ENCODE peak calls at places on chromosomes 3 and 15, in five cellular contexts. E is A549, K is K562, O is HepG2, B is endothelial cell of umbilical vein. J is an unnamed sample.

GRCh38 chr3:152564454-152564853 is 270.5 kb upstream of the P2RY1 start:
- DNase-seq in E (no peak), K (no peak), O (no peak), B (no peak), J (no peak)

GRCh38 chr15:96067677-96068076 is 262.8 kb upstream of the NR2F2 start:
- DNase-seq in E (no peak), K (no peak), O (no peak), B (no peak), J (no peak)

GRCh38 chr15:78685157-78685830 is 44.3 kb upstream of the CHRNB4 start:
- DNase-seq in E (no peak), K (no peak), O (no peak), B (no peak), J (no peak)

GRCh38 chr3:48776854-48777253 is 59.8 kb upstream of the IP6K2 start:
- DNase-seq in E (no peak), K (peak; percentile 17), O (no peak), B (no peak), J (no peak)

GRCh38 chr3:97698691-97699090 is 65.9 kb upstream of the ARL6 start:
- DNase-seq in E (no peak), K (no peak), O (no peak), B (no peak), J (no peak)

GRCh38 chr3:72754582-72754981 is 93.7 kb downstream of the SHQ1 start:
- DNase-seq in E (no peak), K (no peak), O (no peak), B (no peak), J (no peak)

GRCh38 chr3:16982439-16982838 is 97.7 kb downstream of the PLCL2 start:
- DNase-seq in E (no peak), K (no peak), O (no peak), B (no peak), J (no peak)

GRCh38 chr15:94070341-94071275 is 160.8 kb upstream of the MCTP2 start:
- DNase-seq in E (peak; percentile 15), K (no peak), O (no peak), B (no peak), J (peak; percentile 79)

GRCh38 chr3:85560088-85560790 is 601.5 kb downstream of the CADM2 start:
- DNase-seq in E (no peak), K (no peak), O (peak; percentile 26), B (peak; percentile 70), J (no peak)

GRCh38 chr15:68414591-68414990 is 17.4 kb downstream of the ITGA11 start:
- DNase-seq in E (no peak), K (no peak), O (no peak), B (no peak), J (no peak)

GRCh38 chr3:16103472-16103871 is 71.0 kb upstream of the GALNT15 start:
- DNase-seq in E (no peak), K (no peak), O (peak; percentile 1), B (no peak), J (no peak)

GRCh38 chr15:90836296-90836871 is 32.0 kb upstream of the FURIN start:
- DNase-seq in E (peak; percentile 72), K (peak; percentile 64), O (peak; percentile 53), B (peak; percentile 24), J (peak; percentile 57)

GRCh38 chr3:113747719-113748046 is 848 bp downstream of the ATP6V1A start:
- DNase-seq in E (no peak), K (peak; percentile 9), O (peak; percentile 9), B (no peak), J (peak; percentile 56)

GRCh38 chr15:65077981-65078352 is 1.4 kb downstream of the KBTBD13 start:
- DNase-seq in E (peak; percentile 91), K (no peak), O (no peak), B (peak; percentile 58), J (peak; percentile 42)

GRCh38 chr3:178439504-178439903 is 96.7 kb upstream of the KCNMB2 start:
- DNase-seq in E (peak; percentile 11), K (peak; percentile 20), O (no peak), B (peak; percentile 16), J (no peak)

GRCh38 chr3:120908030-120908802 is at the start of gene STXBP5L:
- DNase-seq in E (peak; percentile 13), K (peak; percentile 78), O (peak; percentile 51), B (peak; percentile 83), J (peak; percentile 14)

GRCh38 chr15:64001148-64001547 is 45.1 kb downstream of the DAPK2 start:
- DNase-seq in E (no peak), K (no peak), O (no peak), B (no peak), J (peak; percentile 79)

GRCh38 chr3:38067508-38068233 is 28.7 kb downstream of the DLEC1 start:
- DNase-seq in E (no peak), K (no peak), O (no peak), B (no peak), J (peak; percentile 17)

GRCh38 chr3:48661501-48662139 is 1.1 kb downstream of the CELSR3 start:
- DNase-seq in E (peak; percentile 35), K (peak; percentile 88), O (peak; percentile 52), B (peak; percentile 43), J (peak; percentile 77)

GRCh38 chr3:27201435-27201966 is 167.7 kb downstream of the NEK10 start:
- DNase-seq in E (no peak), K (no peak), O (no peak), B (no peak), J (no peak)

GRCh38 chr3:62184559-62184958 is 188.8 kb downstream of the FEZF2 start:
- DNase-seq in E (no peak), K (no peak), O (peak; percentile 61), B (no peak), J (peak; percentile 71)

GRCh38 chr15:27855137-27855536 is 244.0 kb downstream of the OCA2 start:
- DNase-seq in E (no peak), K (no peak), O (no peak), B (no peak), J (no peak)

GRCh38 chr3:76651784-76652183 is 388.1 kb upstream of the ROBO2 start:
- DNase-seq in E (no peak), K (no peak), O (no peak), B (no peak), J (peak; percentile 3)

GRCh38 chr3:350978-351377 is 154.4 kb downstream of the CHL1 start:
- DNase-seq in E (no peak), K (no peak), O (no peak), B (no peak), J (no peak)

GRCh38 chr3:160417311-160417710 is 17.9 kb downstream of the SMC4 start:
- DNase-seq in E (no peak), K (no peak), O (no peak), B (no peak), J (no peak)

GRCh38 chr15:63672369-63672768 is 75.2 kb downstream of the FBXL22 start:
- DNase-seq in E (no peak), K (no peak), O (no peak), B (no peak), J (no peak)

DNA sequence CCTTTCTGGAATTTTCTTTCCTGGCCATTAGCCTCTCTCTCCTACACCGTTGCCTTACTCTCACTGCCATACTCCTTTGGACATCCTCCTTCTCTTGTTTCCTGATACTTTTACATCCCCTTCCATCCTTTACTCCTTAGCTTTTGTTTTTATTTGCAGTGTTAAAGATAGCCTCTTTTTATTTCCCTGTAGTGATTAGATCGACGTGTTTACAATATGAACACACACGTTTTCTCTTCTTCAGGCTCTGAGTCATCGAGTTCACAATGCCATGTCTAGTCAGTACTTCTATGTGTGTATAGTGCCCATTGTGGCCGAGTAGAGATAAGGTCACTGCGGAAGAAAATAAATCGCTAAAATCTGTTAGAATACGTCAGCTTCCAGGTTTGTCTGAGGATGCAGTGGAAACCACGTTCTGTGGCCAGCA is 208.5 kb downstream of the LPP start:
- DNase-seq in E (peak; percentile 50), K (no peak), O (peak; percentile 73), B (peak; percentile 84), J (no peak)
- TF ChIP-seq CTCF in E (peak; percentile 13), K (no peak), O (no peak), B (no peak), J (no peak)

DNA sequence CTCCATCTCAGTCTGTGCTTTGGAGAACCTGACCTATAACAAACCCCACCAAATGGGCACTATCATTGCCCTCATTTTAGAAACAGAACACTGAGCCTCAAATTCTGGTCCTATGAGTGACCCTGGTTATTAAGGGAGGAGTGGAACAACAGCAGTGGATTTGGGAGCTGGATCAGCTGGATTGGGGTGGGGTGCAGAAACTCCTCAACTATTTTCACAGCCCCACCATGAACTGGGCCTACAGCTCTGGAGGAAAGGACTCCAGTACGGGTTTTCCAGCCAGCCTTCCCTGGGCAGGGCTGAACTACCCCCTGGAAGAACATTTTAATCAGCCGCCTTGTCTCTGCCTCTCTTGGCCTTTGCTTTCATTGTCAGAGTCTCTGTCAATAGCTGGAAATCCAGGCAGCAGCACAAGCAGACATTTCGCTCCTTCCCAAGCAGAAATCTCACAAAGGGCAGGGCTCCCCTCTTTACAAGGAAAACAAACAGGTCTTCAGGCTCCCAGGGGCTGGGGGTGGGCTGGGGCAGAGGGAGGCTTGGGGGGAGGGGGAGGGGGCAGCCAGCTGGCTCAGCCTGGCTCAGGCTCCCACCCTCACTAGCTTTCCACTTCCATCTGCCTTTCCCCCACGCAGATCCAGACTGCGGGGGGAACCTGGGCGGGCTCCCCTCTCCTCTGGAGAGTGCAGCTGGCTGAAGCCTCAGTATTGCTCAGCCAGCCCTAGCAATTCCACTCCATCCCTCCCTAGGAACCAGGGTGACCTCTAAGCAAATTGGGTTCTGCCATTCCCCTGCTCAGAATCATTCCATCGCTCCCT is 13.7 kb upstream of the TLE3 start:
- DNase-seq in E (peak; percentile 75), K (peak; percentile 84), O (no peak), B (peak; percentile 91), J (peak; percentile 68)
- TF ChIP-seq MYC in E (no peak), K (no peak), O (no peak), B (no peak), J (no peak)

GRCh38 chr15:74821790-74822158 is 4.7 kb upstream of the CPLX3 start:
- DNase-seq in E (no peak), K (no peak), O (no peak), B (no peak), J (no peak)
- H3K4me3 ChIP-seq in E (no peak overlapping the region), K (no peak overlapping the region), O (no peak overlapping the region), B (no peak overlapping the region), J (no peak overlapping the region)

GRCh38 chr3:141421186-141421585 is 52.9 kb downstream of the ZBTB38 start:
- DNase-seq in E (no peak), K (no peak), O (no peak), B (no peak), J (no peak)

GRCh38 chr3:141419946-141420345 is 51.6 kb downstream of the ZBTB38 start:
- DNase-seq in E (no peak), K (no peak), O (no peak), B (no peak), J (no peak)

GRCh38 chr3:141418751-141419150 is 50.4 kb downstream of the ZBTB38 start:
- DNase-seq in E (no peak), K (no peak), O (no peak), B (no peak), J (no peak)

GRCh38 chr3:141422961-141423582 is 54.8 kb downstream of the ZBTB38 start:
- DNase-seq in E (no peak), K (no peak), O (no peak), B (no peak), J (no peak)

DNA sequence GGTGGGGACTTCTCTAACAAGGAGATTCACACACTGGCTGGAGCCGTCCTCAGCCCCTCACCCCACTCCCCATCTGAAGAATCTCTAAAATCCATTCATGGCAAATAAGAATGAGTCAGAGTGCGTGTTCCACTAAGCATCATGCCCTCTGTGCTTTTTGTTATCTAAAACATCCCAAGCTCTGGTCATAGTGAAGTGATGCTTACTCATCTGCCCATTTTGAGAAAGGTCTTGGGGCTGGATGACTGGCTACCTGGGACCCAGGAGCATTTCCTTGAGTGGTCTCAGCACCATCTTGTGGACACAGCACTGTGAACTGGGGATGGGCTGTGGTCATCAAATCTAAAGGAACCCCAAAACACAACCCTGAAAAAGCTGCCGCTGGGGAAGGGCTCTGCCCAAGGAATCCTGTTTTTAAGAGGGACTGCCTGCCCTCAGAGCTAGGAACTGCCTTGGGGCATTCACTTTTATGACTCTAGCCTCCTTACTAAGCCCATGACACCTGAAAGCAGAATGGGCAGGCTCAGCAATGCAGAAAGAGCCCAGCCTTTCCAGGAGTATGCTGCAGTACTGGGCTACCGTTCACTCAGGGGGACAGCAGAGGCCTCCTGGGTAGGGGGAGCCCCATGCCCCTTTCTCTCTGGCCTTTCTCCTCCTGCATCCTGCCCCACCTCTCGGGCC is 53.5 kb downstream of the ZBTB38 start:
- DNase-seq in E (no peak), K (no peak), O (no peak), B (no peak), J (no peak)
- TF ChIP-seq CTCF in E (peak; percentile 17), K (no peak), O (no peak), B (no peak), J (no peak)